ENCODE peak calls at places on chromosome 7, in six cellular contexts. P is aorta; F is tibial artery; Z is spleen; U is CD8-positive, alpha-beta T cell; D is tibial nerve. L is an unnamed sample. For H3K9me3, the result is how much of the 10 kb centered on the place peaks cover.

GRCh38 chr7:130598056-130598455 is 70.5 kb downstream of the COPG2 start:
- DNase-seq in Z (no peak), U (no peak), F (no peak), P (no peak), D (no peak), L (no peak)

GRCh38 chr7:874036-874749 is 2.2 kb upstream of the GET4 start:
- DNase-seq in Z (no peak), F (no peak), P (no peak), D (no peak), U (no peak), L (no peak)

GRCh38 chr7:45984386-45985295 is 63.6 kb upstream of the IGFBP3 start:
- DNase-seq in Z (no peak), D (no peak), F (no peak), U (no peak), P (no peak), L (no peak)

GRCh38 chr7:36029846-36030510 is 123.1 kb upstream of the EEPD1 start:
- DNase-seq in P (no peak), F (no peak), Z (no peak), U (no peak), D (no peak), L (no peak)

GRCh38 chr7:127792528-127793342 is 140.7 kb downstream of the SND1 start:
- DNase-seq in P (no peak), U (no peak), F (no peak), Z (no peak), D (no peak), L (peak)

GRCh38 chr7:101598422-101598957 is 30.6 kb downstream of the MYL10 start:
- DNase-seq in P (no peak), D (no peak), Z (peak), F (no peak), U (no peak), L (no peak)

GRCh38 chr7:151379534-151380198 is 30.2 kb downstream of the WDR86 start:
- DNase-seq in F (no peak), P (no peak), U (no peak), Z (peak), D (no peak), L (no peak)

GRCh38 chr7:123863461-123863860 is 18.5 kb downstream of the HYAL4 start:
- DNase-seq in D (no peak), F (no peak), Z (no peak), U (no peak), P (no peak), L (no peak)

GRCh38 chr7:91228927-91229326 is 35.3 kb upstream of the FZD1 start:
- DNase-seq in Z (no peak), F (no peak), D (no peak), P (no peak), U (no peak), L (no peak)

GRCh38 chr7:121904120-121904519 is 31.2 kb downstream of the PTPRZ1 start:
- DNase-seq in F (no peak), P (no peak), D (no peak), Z (no peak), U (no peak), L (no peak)

GRCh38 chr7:40604601-40605438 is 470.0 kb downstream of the SUGCT start:
- DNase-seq in U (no peak), F (peak), D (peak), P (peak), Z (peak), L (no peak)

GRCh38 chr7:131096267-131096927 is 231.3 kb upstream of the MKLN1 start:
- DNase-seq in F (no peak), Z (no peak), P (no peak), D (no peak), U (no peak), L (no peak)

GRCh38 chr7:70321016-70321415 is 722.7 kb downstream of the AUTS2 start:
- DNase-seq in P (no peak), D (no peak), U (no peak), Z (no peak), F (no peak), L (no peak)

GRCh38 chr7:103990991-103991390 is 1.5 kb upstream of the RELN start:
- DNase-seq in U (no peak), Z (no peak), P (no peak), D (no peak), F (no peak), L (no peak)

GRCh38 chr7:29248713-29249382 is 54.3 kb downstream of the CHN2 start:
- DNase-seq in D (no peak), U (no peak), Z (no peak), P (no peak), F (no peak), L (no peak)

GRCh38 chr7:12458520-12459131 is 55.0 kb upstream of the VWDE start:
- DNase-seq in P (no peak), U (no peak), D (no peak), Z (no peak), F (no peak), L (no peak)

GRCh38 chr7:116812905-116813304 is 49.5 kb upstream of the CAPZA2 start:
- DNase-seq in U (no peak), P (no peak), Z (no peak), F (no peak), D (no peak), L (no peak)

GRCh38 chr7:150356265-150356897 is 12.2 kb upstream of the REPIN1 start:
- DNase-seq in F (no peak), D (no peak), U (no peak), Z (no peak), P (no peak), L (no peak)

GRCh38 chr7:80154656-80155325 is 20.2 kb downstream of the GNAI1 start:
- DNase-seq in D (no peak), U (no peak), Z (no peak), P (no peak), F (no peak), L (no peak)

GRCh38 chr7:123492485-123492884 is 41.9 kb downstream of the IQUB start:
- DNase-seq in D (no peak), Z (no peak), P (no peak), F (no peak), U (no peak), L (no peak)

GRCh38 chr7:131061818-131062217 is 265.9 kb upstream of the MKLN1 start:
- DNase-seq in U (no peak), P (no peak), F (no peak), D (no peak), Z (no peak), L (no peak)

GRCh38 chr7:112110175-112110574 is 96.0 kb downstream of the DOCK4 start:
- DNase-seq in Z (no peak), F (no peak), P (no peak), D (no peak), U (no peak), L (no peak)

GRCh38 chr7:151800391-151800790 is 76.5 kb downstream of the PRKAG2 start:
- DNase-seq in U (no peak), P (no peak), Z (peak), D (no peak), F (no peak), L (no peak)

GRCh38 chr7:143003393-143004051 is 23.4 kb downstream of the OR9A2 start:
- DNase-seq in P (no peak), D (no peak), Z (no peak), U (peak), F (no peak), L (no peak)

GRCh38 chr7:30166155-30166840 is 31.5 kb downstream of the MTURN start:
- DNase-seq in Z (no peak), F (no peak), D (no peak), U (no peak), P (no peak), L (no peak)

DNA sequence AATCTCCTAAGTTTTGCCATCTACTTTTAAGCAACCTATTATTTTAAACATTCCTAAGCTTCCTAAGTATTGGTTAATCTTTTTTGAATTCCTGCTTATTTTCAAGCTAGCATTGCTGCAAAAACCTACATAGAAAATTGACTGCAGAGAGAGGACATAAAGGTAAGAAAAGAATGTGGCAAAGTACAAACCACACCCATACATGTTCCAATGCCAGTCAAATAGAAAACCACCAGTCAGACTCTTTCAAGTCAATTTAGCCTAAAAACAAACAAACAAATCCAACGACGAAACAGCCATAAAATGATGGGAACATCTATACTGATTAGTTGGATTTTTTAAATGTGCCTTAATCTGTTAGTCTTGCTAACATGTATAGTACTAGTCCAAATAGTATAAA is 804.8 kb downstream of the GRM8 start:
- DNase-seq in Z (no peak), F (no peak), D (no peak), P (no peak), U (no peak), L (no peak)
- H3K9me3 ChIP-seq in Z (under half), F (under half), D (under half), P (under half), U (under half), L (under half)

DNA sequence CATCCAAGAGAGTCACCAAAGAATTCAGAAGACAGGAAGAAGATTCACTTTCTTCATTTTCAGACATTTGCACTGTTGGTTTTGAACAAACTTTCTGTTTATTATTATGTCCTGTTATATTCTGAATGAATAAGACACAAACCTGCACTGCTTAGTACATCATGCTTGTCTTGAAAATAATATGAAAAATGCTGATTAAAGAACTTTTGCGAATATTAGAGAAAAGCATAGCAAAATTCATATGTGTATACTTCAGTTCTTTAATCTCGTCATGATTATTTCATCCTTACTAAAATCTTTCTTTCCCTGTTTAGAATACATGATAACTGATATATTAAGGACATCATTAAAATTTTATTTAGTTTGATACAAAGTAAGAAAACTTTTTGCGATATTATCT is 504.1 kb downstream of the POM121L12 start:
- DNase-seq in D (no peak), Z (no peak), F (no peak), U (no peak), P (no peak), L (no peak)
- H3K9me3 ChIP-seq in D (under half), Z (under half), F (under half), U (under half), P (under half), L (under half)

DNA sequence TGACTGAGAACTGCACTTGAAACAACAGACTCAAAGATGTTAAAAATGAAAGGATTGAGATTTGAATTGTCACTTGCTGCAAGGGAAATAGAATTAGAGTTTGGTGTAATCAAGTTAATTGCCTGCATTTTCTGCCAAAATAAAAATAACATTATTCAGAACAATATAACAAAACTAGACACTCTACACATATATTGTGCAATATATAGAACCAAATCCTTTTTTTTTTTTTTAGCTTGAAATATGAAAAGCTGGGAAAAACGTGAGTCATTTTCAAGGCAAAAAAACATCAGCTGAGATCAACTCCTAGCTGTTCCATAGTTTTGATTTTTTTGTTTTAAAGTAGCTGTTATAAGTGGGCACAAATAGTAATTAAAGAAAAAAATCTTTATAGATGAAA is 561.5 kb downstream of the DNAJB9 start:
- DNase-seq in F (no peak), P (no peak), Z (no peak), U (no peak), D (no peak), L (no peak)
- H3K9me3 ChIP-seq in F (under half), P (under half), Z (under half), U (under half), D (under half), L (under half)

DNA sequence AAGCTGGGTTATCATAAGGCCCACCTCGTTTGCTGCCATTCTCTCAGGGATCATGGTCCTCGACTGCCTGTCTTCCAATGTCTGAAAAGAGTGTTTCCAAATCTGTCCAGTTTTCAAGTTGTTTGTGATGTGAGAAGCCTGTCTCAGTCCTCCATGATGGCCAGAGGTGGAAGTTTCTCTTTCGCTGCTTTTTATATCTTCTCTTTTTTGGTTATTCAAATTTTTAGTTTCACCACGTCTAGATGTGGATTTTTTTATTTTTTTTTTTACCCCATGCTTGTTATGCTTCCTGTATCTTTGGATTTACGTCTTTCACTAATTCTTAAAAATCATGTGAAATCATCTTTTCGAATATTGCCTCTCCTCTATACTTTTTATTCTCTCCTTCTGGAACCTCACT is 6.1 kb upstream of the RBM33 start:
- DNase-seq in U (no peak), D (no peak), Z (no peak), F (no peak), P (no peak), L (no peak)
- H3K9me3 ChIP-seq in U (under half), D (under half), Z (under half), F (under half), P (under half), L (under half)

GRCh38 chr7:56495165-56495564 is 378.9 kb upstream of the NUPR2 start:
- DNase-seq in P (no peak), Z (no peak), U (no peak), D (no peak), F (no peak), L (no peak)
- H3K9me3 ChIP-seq in P (under half), Z (half or more), U (under half), D (under half), F (under half), L (under half)

GRCh38 chr7:157826566-157826965 is 489.8 kb downstream of the DNAJB6 start:
- DNase-seq in P (peak), Z (peak), D (no peak), F (no peak), U (no peak), L (no peak)
- H3K9me3 ChIP-seq in P (under half), Z (under half), D (under half), F (under half), U (under half), L (under half)